ENCODE peak calls at places on chromosomes 16 and 17, in six cellular contexts. X is GM23338, T is HL-60, S is Panc1, U is transverse colon, W is breast epithelium. I is an unnamed sample.

GRCh38 chr17:15298176-15298575 is 33.0 kb upstream of the PMP22 start:
- DNase-seq in X (no peak), T (no peak), S (no peak), U (no peak), W (no peak), I (no peak)

GRCh38 chr17:32161506-32162365 is 19.4 kb downstream of the RHOT1 start:
- DNase-seq in X (no peak), T (no peak), S (no peak), U (peak), W (no peak), I (no peak)

GRCh38 chr17:46818319-46818928 is at the start of gene WNT3:
- DNase-seq in X (peak), T (no peak), S (no peak), U (peak), W (no peak), I (peak)

GRCh38 chr16:4344659-4345438 is 6.3 kb downstream of the PAM16 start:
- DNase-seq in X (no peak), T (no peak), S (no peak), U (no peak), W (no peak), I (no peak)

GRCh38 chr16:11143741-11144035 is 112.3 kb downstream of the SOCS1 start:
- DNase-seq in X (no peak), T (no peak), S (no peak), U (no peak), W (no peak), I (no peak)

GRCh38 chr17:50063516-50064252 is 7.8 kb downstream of the ITGA3 start:
- DNase-seq in X (no peak), T (no peak), S (no peak), U (no peak), W (no peak), I (no peak)

GRCh38 chr16:55502801-55503366 is 6.0 kb upstream of the LPCAT2 start:
- DNase-seq in X (peak), T (no peak), S (no peak), U (peak), W (peak), I (peak)

GRCh38 chr16:31703526-31704128 is 170.0 kb upstream of the ZNF267 start:
- DNase-seq in X (no peak), T (no peak), S (no peak), U (no peak), W (no peak), I (no peak)

GRCh38 chr16:57013902-57014301 is 24.5 kb downstream of the NLRC5 start:
- DNase-seq in X (no peak), T (peak), S (no peak), U (no peak), W (no peak), I (no peak)

GRCh38 chr17:68346448-68346847 is 55.2 kb downstream of the ARSG start:
- DNase-seq in X (no peak), T (peak), S (no peak), U (peak), W (no peak), I (no peak)

GRCh38 chr17:66459811-66460270 is 157.4 kb downstream of the PRKCA start:
- DNase-seq in X (no peak), T (peak), S (peak), U (peak), W (no peak), I (no peak)

GRCh38 chr17:38403491-38403890 is 24.8 kb upstream of the ARHGAP23 start:
- DNase-seq in X (peak), T (peak), S (no peak), U (no peak), W (no peak), I (peak)

GRCh38 chr17:19012171-19013080 is 7.9 kb upstream of the FAM83G start:
- DNase-seq in X (no peak), T (no peak), S (no peak), U (no peak), W (no peak), I (no peak)

GRCh38 chr16:4618645-4619418 is 4.1 kb upstream of the UBALD1 start:
- DNase-seq in X (no peak), T (no peak), S (no peak), U (no peak), W (no peak), I (no peak)

GRCh38 chr16:19294156-19294649 is 8.7 kb downstream of the CLEC19A start:
- DNase-seq in X (no peak), T (peak), S (no peak), U (peak), W (no peak), I (no peak)

GRCh38 chr16:89985219-89985618 is 34.0 kb downstream of the DBNDD1 start:
- DNase-seq in X (no peak), T (no peak), S (no peak), U (no peak), W (no peak), I (no peak)

GRCh38 chr17:59756236-59756818 is 48.9 kb downstream of the VMP1 start:
- DNase-seq in X (no peak), T (no peak), S (peak), U (no peak), W (no peak), I (no peak)

GRCh38 chr17:49646391-49647255 is 31.3 kb downstream of the SPOP start:
- DNase-seq in X (no peak), T (no peak), S (peak), U (peak), W (no peak), I (no peak)

DNA sequence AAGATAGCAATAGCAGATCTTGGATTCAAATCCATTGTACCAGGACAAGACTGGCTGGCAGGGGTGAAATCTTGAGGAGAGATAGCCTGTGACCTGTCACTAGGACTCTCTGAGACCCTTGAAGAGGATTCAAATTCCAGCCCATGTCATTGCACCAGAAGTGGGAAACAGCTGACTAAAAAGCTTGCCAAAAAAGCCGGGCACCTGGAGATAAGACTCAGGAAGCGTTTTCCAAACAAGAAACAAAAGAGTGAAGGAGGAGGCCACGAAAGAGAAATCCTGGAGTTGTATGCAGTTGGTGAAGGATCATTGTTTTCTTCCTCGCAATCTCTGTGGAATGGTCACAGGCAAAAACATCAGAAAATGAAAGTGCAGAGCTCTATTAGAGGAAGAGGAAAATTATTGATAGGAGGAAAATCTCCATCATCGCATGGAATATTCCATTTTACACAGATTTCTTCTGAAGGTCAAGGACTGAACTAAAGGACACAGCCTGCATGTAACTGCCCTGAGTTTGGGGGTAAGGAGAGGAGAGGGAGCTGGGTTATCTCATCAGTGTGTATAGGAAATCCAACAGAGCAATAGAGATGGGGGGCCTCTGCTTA is 9.0 kb upstream of the WSB1 start:
- DNase-seq in X (no peak), T (no peak), S (no peak), U (no peak), W (no peak), I (no peak)
- TF ChIP-seq POLR2AphosphoS5 in X (no peak), T (no peak), S (no peak), U (no peak), W (no peak), I (no peak)

GRCh38 chr17:17305282-17305801 is 2.2 kb downstream of the NT5M start:
- DNase-seq in X (no peak), T (peak), S (no peak), U (peak), W (no peak), I (peak)
- TF ChIP-seq POLR2AphosphoS5 in X (no peak), T (peak), S (no peak), U (no peak), W (no peak), I (no peak)

DNA sequence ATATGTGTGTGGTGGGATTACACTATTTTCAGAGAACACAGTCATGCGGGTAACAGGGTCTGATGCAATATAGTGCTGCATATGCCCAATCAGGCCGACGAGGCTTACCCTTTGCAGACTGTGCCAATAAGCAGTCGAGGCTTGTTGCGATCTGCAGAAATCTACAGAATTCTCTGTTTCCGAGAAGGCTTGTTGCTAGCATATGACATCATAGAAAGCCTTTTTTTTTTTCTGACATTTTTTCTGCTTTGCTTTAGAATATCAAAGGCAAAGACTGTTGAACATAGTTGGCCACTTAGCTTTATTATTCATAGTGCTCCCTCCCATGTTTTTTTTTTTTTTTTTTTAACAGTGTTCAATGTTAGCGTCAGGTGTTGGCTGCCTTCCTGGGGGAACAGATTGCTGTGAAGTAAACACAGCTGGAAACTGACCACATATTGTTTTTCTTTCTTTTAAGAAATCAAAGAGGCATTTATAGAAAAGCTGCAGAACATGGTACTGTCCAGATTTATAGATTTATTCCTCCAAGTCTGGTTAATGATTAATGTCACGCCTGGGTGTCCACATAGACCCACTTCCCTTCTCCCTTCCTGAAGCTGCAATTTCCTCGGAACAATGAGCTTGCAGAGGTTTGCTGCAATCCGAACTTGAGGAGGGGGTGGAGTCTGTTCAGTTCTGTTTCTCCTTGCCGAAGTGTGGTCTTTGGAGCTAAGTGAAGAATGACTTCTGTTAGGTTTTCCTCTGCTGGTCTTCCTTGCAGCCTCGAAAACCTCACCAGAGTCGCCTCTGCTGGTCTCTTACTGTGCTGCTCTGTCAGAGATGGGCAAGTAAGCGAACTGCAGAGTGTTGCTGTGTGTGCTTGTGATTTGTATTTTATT is 87.3 kb downstream of the MAP2K6 start:
- DNase-seq in X (peak), T (peak), S (no peak), U (peak), W (no peak), I (no peak)
- TF ChIP-seq POLR2AphosphoS5 in X (no peak), T (no peak), S (no peak), U (no peak), W (no peak), I (no peak)

DNA sequence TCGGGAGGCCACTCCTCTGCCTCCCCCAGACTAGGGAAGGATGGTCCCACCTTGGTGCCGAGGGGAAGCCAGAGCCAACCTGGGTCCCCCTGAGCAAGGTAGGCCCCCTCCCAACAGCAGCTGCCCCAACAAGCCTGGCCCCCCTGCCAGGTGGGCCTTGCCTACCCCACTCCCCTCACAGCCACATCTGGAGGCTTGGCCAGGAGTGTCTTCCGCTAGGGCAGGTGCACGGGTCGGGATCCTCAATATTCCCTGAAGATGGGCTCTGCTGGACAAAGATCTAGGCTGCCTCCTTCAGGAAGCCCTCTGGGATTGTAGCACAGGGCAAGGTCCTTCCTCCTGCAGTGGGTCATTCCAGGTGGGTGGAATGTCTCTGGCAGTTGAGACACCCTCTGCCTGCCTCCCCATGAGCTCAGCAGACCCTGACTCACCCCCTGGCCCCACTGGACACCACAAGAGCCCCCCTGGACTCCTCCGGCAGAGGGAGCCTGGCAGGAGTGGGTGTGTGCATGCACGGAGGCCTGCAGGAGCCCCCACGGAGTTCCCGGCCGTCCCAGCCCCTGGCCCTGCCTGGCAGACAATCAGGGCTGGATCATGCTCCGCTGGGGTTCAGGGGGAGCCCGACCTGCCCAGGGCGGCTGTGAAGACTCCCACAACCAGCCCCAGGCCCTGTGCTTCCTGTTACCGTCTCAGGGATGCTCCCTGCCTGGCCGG is 437 bp downstream of the C1QTNF8 start:
- DNase-seq in X (no peak), T (no peak), S (no peak), U (no peak), W (no peak), I (no peak)
- TF ChIP-seq POLR2AphosphoS5 in X (no peak), T (no peak), S (no peak), U (no peak), W (no peak), I (no peak)

GRCh38 chr16:69116911-69117310 is 11.5 kb downstream of the HAS3 start:
- DNase-seq in X (no peak), T (no peak), S (no peak), U (no peak), W (no peak), I (no peak)
- TF ChIP-seq POLR2AphosphoS5 in X (no peak), T (no peak), S (no peak), U (no peak), W (no peak), I (no peak)

DNA sequence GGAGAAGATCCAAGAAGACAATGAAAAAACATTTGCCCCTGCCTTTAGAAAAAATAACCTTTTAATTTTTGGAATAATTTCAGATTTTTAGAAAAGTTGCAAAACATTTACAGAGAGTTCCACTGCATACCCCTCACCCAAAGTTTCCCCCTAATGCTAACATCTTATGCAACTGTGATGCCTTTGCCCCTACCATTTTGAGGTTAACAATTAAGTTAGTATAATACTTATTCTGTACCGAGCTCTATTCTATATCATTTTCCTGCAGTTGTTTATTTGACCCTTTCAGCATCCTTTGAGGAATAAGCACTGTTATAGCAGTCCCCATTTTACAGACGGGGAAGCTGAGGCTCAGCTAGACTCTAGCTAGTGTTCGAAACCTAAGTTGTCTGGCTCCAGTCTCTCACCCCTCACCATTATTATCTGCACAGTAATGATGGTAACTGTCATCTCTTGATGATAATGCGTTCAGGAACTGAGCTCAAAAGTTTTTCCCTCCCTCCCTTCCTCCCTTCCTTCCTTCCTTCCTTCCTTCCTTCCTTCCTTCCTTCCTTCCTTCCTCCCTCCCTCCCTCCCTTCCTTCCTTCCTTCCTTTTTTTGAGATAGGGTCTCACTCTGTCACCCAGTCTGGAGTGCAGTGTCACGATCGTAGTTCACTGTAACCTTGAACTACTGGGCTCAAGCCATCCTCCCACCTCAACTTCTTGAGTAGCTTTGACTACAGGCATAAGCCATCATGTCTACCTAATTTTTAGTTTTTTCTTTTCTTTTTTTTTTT is 66.6 kb downstream of the PRKCB start:
- DNase-seq in X (no peak), T (no peak), S (no peak), U (no peak), W (no peak), I (no peak)
- TF ChIP-seq POLR2AphosphoS5 in X (no peak), T (no peak), S (no peak), U (no peak), W (no peak), I (no peak)

DNA sequence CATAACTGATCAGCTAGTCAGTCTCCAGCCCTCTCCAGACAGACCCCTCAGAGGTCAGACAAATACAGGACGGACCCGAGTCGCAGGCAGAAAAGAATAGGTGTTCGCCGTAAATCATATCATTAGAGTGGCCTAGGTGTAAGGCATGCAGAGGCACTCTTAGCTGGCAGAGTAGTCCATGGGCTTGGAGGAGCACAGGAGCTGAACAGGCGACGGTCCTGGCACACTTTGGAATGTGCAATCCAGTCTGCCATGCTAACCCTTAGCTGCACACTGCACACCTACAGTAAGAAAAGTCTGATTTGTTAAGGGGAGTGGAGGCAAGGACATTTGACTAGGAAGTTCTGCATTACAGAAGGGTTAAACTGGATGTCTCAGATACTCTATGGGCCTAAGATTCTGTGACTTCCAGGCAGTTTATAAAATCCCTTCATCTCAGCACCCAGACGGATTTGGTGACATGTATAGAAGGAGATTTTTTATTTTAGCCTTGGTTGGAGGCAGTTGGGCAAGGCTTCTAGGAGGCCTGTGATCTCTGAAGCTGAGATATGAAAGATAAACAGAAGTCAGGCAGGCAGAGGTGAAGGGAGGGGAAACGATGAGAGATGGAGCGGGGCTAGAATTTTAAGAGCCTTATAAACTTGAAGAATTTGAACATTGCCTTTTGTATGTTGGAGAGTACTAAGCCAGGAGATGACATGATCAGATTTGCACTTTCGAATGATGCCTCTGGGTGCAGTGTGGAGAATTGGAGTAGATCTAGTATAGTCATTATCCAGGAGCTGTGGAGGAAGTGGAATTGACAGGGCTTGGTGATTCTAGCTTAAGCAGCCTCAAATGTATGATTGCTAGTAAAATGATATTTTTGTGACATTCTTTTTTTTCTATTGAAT is 34.6 kb upstream of the SLC5A11 start:
- DNase-seq in X (no peak), T (no peak), S (no peak), U (no peak), W (no peak), I (no peak)
- TF ChIP-seq POLR2AphosphoS5 in X (no peak), T (no peak), S (no peak), U (no peak), W (no peak), I (no peak)

GRCh38 chr16:85913688-85914422 is 14.9 kb downstream of the IRF8 start:
- DNase-seq in X (no peak), T (peak), S (no peak), U (no peak), W (no peak), I (no peak)
- TF ChIP-seq POLR2AphosphoS5 in X (no peak), T (no peak), S (no peak), U (no peak), W (no peak), I (no peak)

GRCh38 chr16:15751940-15752339 is 101.9 kb downstream of the NDE1 start:
- DNase-seq in X (no peak), T (no peak), S (no peak), U (no peak), W (no peak), I (no peak)

GRCh38 chr16:15754821-15755534 is 101.8 kb downstream of the MYH11 start:
- DNase-seq in X (no peak), T (no peak), S (no peak), U (no peak), W (no peak), I (no peak)

GRCh38 chr16:15749371-15749770 is 99.3 kb downstream of the NDE1 start:
- DNase-seq in X (no peak), T (no peak), S (no peak), U (no peak), W (no peak), I (no peak)

GRCh38 chr16:15749985-15750384 is 99.9 kb downstream of the NDE1 start:
- DNase-seq in X (no peak), T (no peak), S (no peak), U (no peak), W (no peak), I (no peak)

DNA sequence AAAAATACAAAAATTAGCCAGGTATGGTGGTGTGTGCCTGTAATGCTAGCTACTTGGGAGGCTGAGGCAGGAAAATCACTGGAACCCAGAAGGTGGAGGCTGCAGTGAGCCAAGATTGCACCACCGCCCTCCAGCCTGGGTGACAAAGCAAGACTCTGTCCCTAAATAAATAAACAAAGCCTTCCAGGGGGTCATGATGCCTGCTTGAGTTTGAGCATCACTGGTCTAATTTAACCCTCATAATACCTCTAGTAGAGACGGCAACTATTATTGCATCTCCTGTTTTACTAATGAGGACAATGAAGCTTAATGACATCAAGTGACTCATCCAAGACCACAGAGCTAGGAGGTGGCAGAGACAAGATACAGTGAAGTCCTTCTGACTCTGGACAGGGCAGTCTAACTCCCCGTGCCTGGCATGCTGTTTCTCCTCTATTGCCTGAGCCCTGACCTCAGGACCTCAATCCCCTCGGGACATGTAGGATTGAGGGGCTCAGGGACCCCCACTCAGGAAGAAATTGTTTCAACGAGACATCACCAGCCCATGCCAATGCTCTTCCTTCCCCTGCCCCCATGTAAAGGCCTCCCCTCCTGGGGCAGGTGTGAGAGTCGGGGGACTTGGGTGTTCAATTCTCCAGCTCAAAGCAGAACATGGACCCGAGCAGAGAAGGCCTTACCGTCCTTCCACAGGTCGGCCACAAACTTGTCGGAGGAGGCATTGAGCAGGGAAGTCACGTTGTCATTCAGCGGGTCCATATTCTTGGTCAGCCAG is 102.9 kb downstream of the NDE1 start:
- DNase-seq in X (no peak), T (no peak), S (no peak), U (no peak), W (no peak), I (no peak)
- TF ChIP-seq POLR2AphosphoS5 in X (no peak), T (no peak), S (no peak), U (no peak), W (no peak), I (no peak)

I was measured in SK-N-SH.